ENCODE peak calls at places on chromosome 17, in nine cellular contexts. G is H54; M is NCI-H748 treated with DMSO at 0.1 percent for 48 hours; V is stimulated activated CD8-positive, alpha-beta memory T cell treated with anti-CD3 and anti-CD28 coated beads, Interleukin-4, amount 100 ng/mL, for 24 hours; P is H9; X is choroid plexus epithelial cell; A is LoVo; B is GM19239; F is activated naive CD4-positive, alpha-beta T cell treated with anti-CD3 and anti-CD28 coated beads for 36 hours. K is an unnamed sample.

GRCh38 chr17:69961488-69962145 is 113.4 kb upstream of the KCNJ16 start:
- DNase-seq in B (no peak), A (no peak), X (peak), F (no peak), P (peak), G (no peak), M (no peak), V (no peak), K (no peak)

GRCh38 chr17:29622337-29623282 is at the start of gene CORO6:
- DNase-seq in V (peak), M (peak), G (no peak), X (peak), P (peak), A (no peak), F (peak), B (peak), K (peak)

GRCh38 chr17:4678448-4679026 is 25.4 kb downstream of the PELP1 start:
- DNase-seq in V (no peak), M (no peak), P (no peak), B (no peak), A (peak), F (no peak), G (peak), X (peak), K (no peak)

GRCh38 chr17:7064248-7064647 is 15.8 kb downstream of the CLEC10A start:
- DNase-seq in G (no peak), M (no peak), V (no peak), A (no peak), P (no peak), X (peak), F (no peak), B (no peak), K (peak)

GRCh38 chr17:75084039-75084660 is 3.6 kb upstream of the SLC16A5 start:
- DNase-seq in G (no peak), P (no peak), M (no peak), X (peak), A (no peak), B (no peak), V (no peak), F (peak), K (no peak)

GRCh38 chr17:71349908-71350600 is 770.8 kb upstream of the SOX9 start:
- DNase-seq in M (no peak), B (no peak), X (peak), P (no peak), V (no peak), A (no peak), G (no peak), F (no peak), K (no peak)

GRCh38 chr17:64002658-64003525 is 4.7 kb downstream of the PRR29 start:
- DNase-seq in A (no peak), B (no peak), P (peak), M (no peak), G (no peak), F (no peak), X (no peak), V (no peak), K (no peak)

GRCh38 chr17:17494499-17495447 is 1.4 kb downstream of the RASD1 start:
- DNase-seq in P (peak), A (no peak), B (no peak), X (peak), F (no peak), M (peak), V (no peak), G (no peak), K (peak)

GRCh38 chr17:52376137-52376536 is 217.6 kb upstream of the CA10 start:
- DNase-seq in X (no peak), V (no peak), M (no peak), P (peak), G (no peak), A (no peak), B (no peak), F (no peak), K (no peak)

GRCh38 chr17:19273731-19274130 is 36.6 kb downstream of the EPN2 start:
- DNase-seq in P (no peak), A (no peak), G (no peak), M (no peak), F (no peak), V (no peak), X (no peak), B (no peak), K (no peak)

GRCh38 chr17:76784926-76785325 is 47.0 kb downstream of the MFSD11 start:
- DNase-seq in V (no peak), P (no peak), A (no peak), F (no peak), G (no peak), B (no peak), X (no peak), M (no peak), K (no peak)

GRCh38 chr17:41522301-41523224 is 3.9 kb upstream of the KRT15 start:
- DNase-seq in B (no peak), X (no peak), V (no peak), G (no peak), A (peak), F (no peak), M (no peak), P (no peak), K (no peak)

K was measured in cerebellum.